ENCODE peak calls at places on chromosome 1, in four cellular contexts. T is uterus, G is psoas muscle, L is tibial nerve. Y is an unnamed sample.

GRCh38 chr1:206739411-206740076 is 31.0 kb upstream of the IL19 start:
- DNase-seq in T (no peak), G (no peak), L (no peak), Y (no peak)

GRCh38 chr1:36239941-36240637 is 15.8 kb downstream of the THRAP3 start:
- DNase-seq in T (no peak), G (no peak), L (no peak), Y (no peak)

GRCh38 chr1:98044766-98045165 is 123.9 kb upstream of the DPYD start:
- DNase-seq in T (no peak), G (no peak), L (no peak), Y (no peak)

GRCh38 chr1:232012773-232013386 is 386.3 kb downstream of the DISC1 start:
- DNase-seq in T (peak; percentile 61), G (peak; percentile 59), L (no peak), Y (no peak)

GRCh38 chr1:21324368-21325137 is 34.3 kb upstream of the ECE1 start:
- DNase-seq in T (peak; percentile 81), G (peak; percentile 87), L (peak; percentile 54), Y (no peak)

GRCh38 chr1:193676996-193677569 is 490.7 kb upstream of the B3GALT2 start:
- DNase-seq in T (no peak), G (no peak), L (no peak), Y (no peak)

GRCh38 chr1:229142496-229142895 is 128.4 kb upstream of the RAB4A start:
- DNase-seq in T (no peak), G (no peak), L (no peak), Y (no peak)

GRCh38 chr1:39396671-39397070 is 94.8 kb upstream of the BMP8A start:
- DNase-seq in T (no peak), G (no peak), L (no peak), Y (no peak)

GRCh38 chr1:33866286-33866685 is 2.4 kb downstream of the HMGB4 start:
- DNase-seq in T (no peak), G (no peak), L (no peak), Y (no peak)

GRCh38 chr1:189405419-189405818 is 1072.2 kb downstream of the BRINP3 start:
- DNase-seq in T (no peak), G (no peak), L (no peak), Y (no peak)

DNA sequence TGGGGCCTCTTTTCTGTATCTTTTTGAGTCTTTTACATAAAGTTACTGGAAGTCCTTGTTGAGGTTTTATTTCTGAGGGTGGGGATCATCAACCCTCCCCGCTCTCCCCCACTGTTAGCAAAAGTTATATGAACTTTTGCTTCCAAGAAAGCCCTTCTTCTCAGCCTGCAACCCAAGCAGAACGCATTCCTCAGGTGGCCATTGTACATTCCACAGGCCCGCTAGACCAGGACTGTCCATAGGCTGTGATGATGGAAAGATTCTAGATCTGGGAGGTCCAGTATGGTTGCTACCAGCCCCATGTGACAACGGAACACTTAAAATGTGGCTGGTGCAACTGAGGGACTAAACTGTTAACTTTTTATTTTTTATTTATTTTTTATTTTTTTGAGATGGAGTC is 11.8 kb upstream of the YBX1 start:
- DNase-seq in T (no peak), G (no peak), L (no peak), Y (no peak)
- H3K36me3 ChIP-seq in T (no peaks in the 10 kb centered on the region), G (peaks cover 12% of the 10 kb centered on the region), L (peaks cover 95% of the 10 kb centered on the region), Y (peaks cover 76% of the 10 kb centered on the region)

GRCh38 chr1:11981378-11982009 is 1.2 kb downstream of the MFN2 start:
- DNase-seq in T (no peak), G (no peak), L (no peak), Y (no peak)

GRCh38 chr1:11979818-11980675 is at the start of gene MFN2:
- DNase-seq in T (peak; percentile 96), G (peak; percentile 99), L (peak; percentile 88), Y (peak; percentile 97)

GRCh38 chr1:11980676-11980972 is 380 bp downstream of the MFN2 start:
- DNase-seq in T (no peak), G (no peak), L (no peak), Y (no peak)

GRCh38 chr1:11984121-11984520 is 3.9 kb downstream of the MFN2 start:
- DNase-seq in T (no peak), G (no peak), L (no peak), Y (no peak)

GRCh38 chr1:11982010-11982392 is 1.8 kb downstream of the MFN2 start:
- DNase-seq in T (no peak), G (no peak), L (no peak), Y (no peak)
- TF ChIP-seq CTCF in T (no peak), G (peak; percentile 20), L (peak; percentile 7), Y (peak; percentile 19)

GRCh38 chr1:15690317-15690716 is 6.2 kb downstream of the PLEKHM2 start:
- DNase-seq in T (no peak), G (no peak), L (no peak), Y (no peak)
- H3K4me1 ChIP-seq in T (no peaks in the 10 kb centered on the region), G (peaks cover 50% of the 10 kb centered on the region), L (peaks cover 29% of the 10 kb centered on the region), Y (peaks cover 25% of the 10 kb centered on the region)

DNA sequence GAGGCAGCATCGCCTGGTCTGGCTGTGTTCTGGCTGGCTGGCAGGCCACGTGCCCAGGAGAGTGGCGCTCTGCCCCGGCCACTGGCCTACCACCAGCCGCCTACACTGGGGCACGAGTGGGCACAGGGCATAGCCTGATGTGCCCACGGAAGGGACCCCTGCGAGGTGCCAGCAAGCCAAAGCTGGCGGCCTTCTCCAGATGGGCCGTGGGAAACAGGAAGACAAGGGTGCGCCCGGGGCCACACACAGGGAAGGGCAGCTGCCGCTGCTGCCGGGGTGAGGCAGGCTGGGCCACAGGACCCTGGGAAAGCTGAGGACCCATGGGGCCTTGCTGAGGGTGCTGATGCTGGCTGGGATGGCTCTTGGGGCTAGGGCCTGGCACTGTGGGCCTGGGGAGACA is 40.7 kb downstream of the SLC66A1 start:
- DNase-seq in T (no peak), G (no peak), L (no peak), Y (no peak)
- H3K36me3 ChIP-seq in T (no peaks in the 10 kb centered on the region), G (peaks cover 15% of the 10 kb centered on the region), L (peaks cover 94% of the 10 kb centered on the region), Y (peaks cover 82% of the 10 kb centered on the region)

DNA sequence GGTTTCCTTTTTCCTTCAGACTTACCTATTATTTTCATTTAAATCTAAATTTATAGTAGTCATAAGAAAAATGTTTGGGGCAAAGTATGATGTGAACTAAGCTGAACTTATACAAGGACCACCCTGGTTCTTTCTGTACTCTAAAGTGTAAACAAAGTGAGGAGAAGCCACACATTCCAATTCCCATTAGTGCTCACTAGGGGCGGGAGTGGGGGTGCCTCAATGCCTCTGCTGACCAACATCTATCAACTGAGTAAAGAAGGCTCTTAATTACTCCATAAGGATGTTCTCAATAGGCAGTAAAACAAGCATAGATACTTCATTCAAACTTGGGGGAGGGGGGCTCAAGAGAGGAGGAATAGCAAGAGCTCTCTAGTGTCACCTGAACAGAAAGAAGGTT is 151.7 kb downstream of the CDC42BPA start:
- DNase-seq in T (no peak), G (no peak), L (no peak), Y (no peak)
- TF ChIP-seq CTCF in T (no peak), G (no peak), L (no peak), Y (no peak)

DNA sequence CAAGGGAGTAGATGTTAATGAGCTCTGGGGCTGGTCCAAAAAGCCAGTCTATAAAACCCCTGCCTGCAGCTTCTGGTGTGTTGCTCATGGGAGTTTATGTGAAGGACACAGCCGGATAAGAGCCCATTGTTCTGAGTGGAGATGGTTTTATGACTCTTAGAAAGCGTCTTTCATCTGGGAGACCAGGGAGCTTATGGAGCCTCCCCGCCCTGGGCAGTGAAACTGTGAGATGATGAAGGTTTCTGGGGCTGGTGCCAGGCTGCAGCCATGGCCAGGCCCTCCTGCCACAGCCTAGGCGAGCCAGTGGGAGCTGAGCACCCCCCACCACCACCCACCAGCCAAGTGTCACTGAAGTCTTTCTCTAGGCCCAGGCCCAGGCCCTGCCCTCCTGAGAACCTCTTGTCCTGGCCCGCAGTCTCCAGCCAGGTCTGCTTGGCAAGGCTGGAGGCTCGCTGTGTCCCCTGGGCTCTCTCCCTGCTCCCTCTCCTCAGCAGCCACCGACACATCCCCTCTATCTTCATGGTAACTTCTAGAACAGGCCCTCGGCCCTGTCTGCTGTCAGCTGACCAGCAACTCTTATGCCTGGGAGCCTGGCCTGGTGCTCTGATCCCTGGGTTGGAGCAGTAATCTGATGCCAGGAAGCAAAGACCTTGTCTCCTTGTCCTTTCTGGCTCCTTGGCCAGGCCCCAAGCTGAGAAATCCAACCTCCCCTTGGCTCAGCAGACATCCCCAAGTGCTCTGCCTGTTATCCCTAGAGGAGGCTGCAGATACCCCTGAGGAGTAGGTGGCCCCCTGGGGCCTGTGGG is 7.6 kb upstream of the ARHGEF10L start:
- DNase-seq in T (peak; percentile 85), G (peak; percentile 87), L (peak; percentile 47), Y (peak; percentile 83)
- H3K4me1 ChIP-seq in T (no peaks in the 10 kb centered on the region), G (peaks cover 11% of the 10 kb centered on the region), L (peaks cover 12% of the 10 kb centered on the region), Y (peaks cover 47% of the 10 kb centered on the region)

GRCh38 chr1:37989381-37989930 is 366 bp downstream of the SF3A3 start:
- DNase-seq in T (no peak), G (peak; percentile 75), L (no peak), Y (no peak)

GRCh38 chr1:37978541-37978940 is 11.3 kb downstream of the SF3A3 start:
- DNase-seq in T (no peak), G (no peak), L (no peak), Y (no peak)

GRCh38 chr1:37987679-37988078 is 2.1 kb downstream of the SF3A3 start:
- DNase-seq in T (no peak), G (no peak), L (no peak), Y (no peak)

GRCh38 chr1:37983546-37983945 is 6.3 kb downstream of the SF3A3 start:
- DNase-seq in T (no peak), G (no peak), L (no peak), Y (no peak)
- H3K36me3 ChIP-seq in T (no peaks in the 10 kb centered on the region), G (peaks cover 23% of the 10 kb centered on the region), L (peaks cover 92% of the 10 kb centered on the region), Y (peaks cover 87% of the 10 kb centered on the region)

Y was measured in suprapubic skin.